ENCODE peak calls at places on chromosomes 5 and 9, in nine cellular contexts. I is fibroblast of the aortic adventitia; X is fibroblast of lung; R is sigmoid colon; A is HFF-Myc; E is coronary artery; J is iPS-NIHi11; Q is activated CD4-positive, CD25-positive, alpha-beta regulatory T cell treated with anti-CD3 and anti-CD28 coated beads, Interleukin-2, amount 50 U/mL, for 72 hours; T is amniotic epithelial cell. M is an unnamed sample.

GRCh38 chr9:87950765-87951488 is 23.4 kb downstream of the CDK20 start:
- DNase-seq in I (peak; percentile 44), X (peak; percentile 7), R (no peak), A (no peak), E (no peak), J (peak; percentile 67), Q (no peak), T (peak; percentile 48), M (no peak)

GRCh38 chr9:115668506-115668905 is 485.1 kb upstream of the PAPPA start:
- DNase-seq in I (peak; percentile 95), X (peak; percentile 94), R (peak; percentile 70), A (no peak), E (no peak), J (no peak), Q (no peak), T (peak; percentile 96), M (no peak)

GRCh38 chr9:114172981-114173833 is 17.9 kb downstream of the COL27A1 start:
- DNase-seq in I (no peak), X (peak; percentile 70), R (peak; percentile 83), A (no peak), E (no peak), J (no peak), Q (no peak), T (no peak), M (no peak)

GRCh38 chr5:154198611-154199230 is 8.2 kb downstream of the GALNT10 start:
- DNase-seq in I (peak; percentile 73), X (peak; percentile 96), R (no peak), A (no peak), E (no peak), J (no peak), Q (no peak), T (peak; percentile 84), M (peak; percentile 69)

GRCh38 chr5:166509085-166509484 is 1782.4 kb upstream of the WWC1 start:
- DNase-seq in I (no peak), X (peak; percentile 5), R (no peak), A (peak; percentile 0), E (no peak), J (peak; percentile 46), Q (no peak), T (peak; percentile 57), M (no peak)

GRCh38 chr9:113574381-113575262 is 111.1 kb downstream of the RGS3 start:
- DNase-seq in I (peak; percentile 79), X (peak; percentile 43), R (peak; percentile 48), A (no peak), E (peak; percentile 71), J (no peak), Q (no peak), T (no peak), M (no peak)

GRCh38 chr9:114856942-114857315 is 51.1 kb upstream of the TNFSF15 start:
- DNase-seq in I (no peak), X (peak; percentile 80), R (no peak), A (no peak), E (no peak), J (no peak), Q (no peak), T (no peak), M (no peak)

GRCh38 chr9:78601957-78602565 is 305.1 kb downstream of the PSAT1 start:
- DNase-seq in I (peak; percentile 60), X (peak; percentile 54), R (no peak), A (peak; percentile 41), E (no peak), J (peak; percentile 29), Q (no peak), T (peak; percentile 38), M (no peak)

GRCh38 chr5:180647465-180647864 is 1.9 kb downstream of the FLT4 start:
- DNase-seq in I (no peak), X (no peak), R (no peak), A (no peak), E (no peak), J (no peak), Q (no peak), T (no peak), M (no peak)

GRCh38 chr5:5066276-5067186 is 73.6 kb upstream of the ADAMTS16 start:
- DNase-seq in I (peak; percentile 2), X (peak; percentile 36), R (no peak), A (no peak), E (no peak), J (no peak), Q (no peak), T (no peak), M (no peak)